ENCODE peak calls at places on chromosomes 4 and X, in five cellular contexts. Y is K562, D is GM12878, R is H1, W is HepG2. O is an unnamed sample.

GRCh38 chrX:24283122-24283789 is 30.6 kb downstream of the SUPT20HL2 start:
- DNase-seq in W (no peak), R (no peak), D (no peak), Y (no peak), O (no peak)

GRCh38 chrX:9476810-9477575 is 12.1 kb downstream of the TBL1X start:
- DNase-seq in D (no peak), Y (no peak), W (peak), R (no peak), O (no peak)

GRCh38 chr4:3836802-3837601 is 70.8 kb downstream of the ADRA2C start:
- DNase-seq in R (no peak), Y (peak), W (peak), D (no peak), O (peak)

GRCh38 chrX:131548994-131549393 is 5.1 kb downstream of the OR13H1 start:
- DNase-seq in R (no peak), D (no peak), W (no peak), Y (no peak), O (no peak)

GRCh38 chrX:24993887-24994286 is 21.9 kb downstream of the ARX start:
- DNase-seq in W (no peak), Y (no peak), R (no peak), D (no peak), O (no peak)

GRCh38 chrX:97539970-97540519 is 656.3 kb downstream of the RPA4 start:
- DNase-seq in W (peak), D (no peak), Y (no peak), R (no peak), O (no peak)

GRCh38 chr4:74118600-74119351 is 19.8 kb upstream of the CXCL2 start:
- DNase-seq in W (no peak), D (no peak), Y (no peak), R (no peak), O (no peak)

GRCh38 chr4:76572224-76572623 is 137.2 kb downstream of the SHROOM3 start:
- DNase-seq in R (no peak), Y (no peak), D (no peak), W (no peak), O (no peak)

GRCh38 chr4:86791126-86791525 is 58.1 kb downstream of the SLC10A6 start:
- DNase-seq in W (peak), R (peak), Y (no peak), D (no peak), O (peak)

GRCh38 chr4:6063684-6064083 is 45.5 kb upstream of the C4orf50 start:
- DNase-seq in D (no peak), W (no peak), R (no peak), Y (no peak), O (no peak)

GRCh38 chr4:56674984-56675383 is 6.1 kb downstream of the HOPX start:
- DNase-seq in W (no peak), Y (no peak), D (no peak), R (no peak), O (no peak)

GRCh38 chrX:41472231-41472815 is 25.2 kb downstream of the NYX start:
- DNase-seq in D (no peak), R (no peak), Y (no peak), W (no peak), O (no peak)

GRCh38 chr4:1041147-1041935 is 29.9 kb downstream of the FGFRL1 start:
- DNase-seq in W (no peak), R (no peak), Y (peak), D (no peak), O (no peak)

GRCh38 chr4:98733601-98734000 is 75.2 kb upstream of the TSPAN5 start:
- DNase-seq in R (no peak), W (no peak), Y (no peak), D (no peak), O (no peak)

GRCh38 chrX:110146521-110146920 is 143.6 kb downstream of the TMEM164 start:
- DNase-seq in Y (peak), R (no peak), W (peak), D (no peak), O (peak)
- TF ChIP-seq CTCF in Y (peak), R (peak), W (peak), D (peak), O (peak)

GRCh38 chrX:19046343-19047215 is 62.7 kb upstream of the PHKA2 start:
- DNase-seq in W (no peak), R (no peak), Y (no peak), D (no peak), O (no peak)
- H3K27ac ChIP-seq in W (no peak), R (no peak), Y (no peak), D (no peak), O (no peak)

GRCh38 chr4:152281211-152281610 is 254.7 kb downstream of the FBXW7 start:
- DNase-seq in W (no peak), R (no peak), Y (no peak), D (no peak), O (no peak)
- TF ChIP-seq CREB1 in W (no peak), R (no peak), Y (no peak), D (no peak), O (no peak)

GRCh38 chr4:88458091-88458740 is 1.3 kb downstream of the HERC5 start:
- DNase-seq in Y (no peak), D (no peak), W (no peak), R (no peak), O (no peak)

GRCh38 chr4:88457307-88458090 is 580 bp downstream of the HERC5 start:
- DNase-seq in Y (no peak), D (no peak), W (no peak), R (no peak), O (peak)

GRCh38 chr4:88451205-88451604 is 5.7 kb upstream of the HERC5 start:
- DNase-seq in D (no peak), W (no peak), R (no peak), Y (no peak), O (no peak)

GRCh38 chr4:88452941-88453340 is 4.0 kb upstream of the HERC5 start:
- DNase-seq in D (no peak), R (no peak), W (no peak), Y (no peak), O (no peak)

GRCh38 chr4:88456757-88457306 is at the start of gene HERC5:
- DNase-seq in W (peak), Y (peak), R (peak), D (peak), O (peak)
- TF ChIP-seq CTCF in W (peak), Y (no peak), R (peak), D (peak), O (peak)

DNA sequence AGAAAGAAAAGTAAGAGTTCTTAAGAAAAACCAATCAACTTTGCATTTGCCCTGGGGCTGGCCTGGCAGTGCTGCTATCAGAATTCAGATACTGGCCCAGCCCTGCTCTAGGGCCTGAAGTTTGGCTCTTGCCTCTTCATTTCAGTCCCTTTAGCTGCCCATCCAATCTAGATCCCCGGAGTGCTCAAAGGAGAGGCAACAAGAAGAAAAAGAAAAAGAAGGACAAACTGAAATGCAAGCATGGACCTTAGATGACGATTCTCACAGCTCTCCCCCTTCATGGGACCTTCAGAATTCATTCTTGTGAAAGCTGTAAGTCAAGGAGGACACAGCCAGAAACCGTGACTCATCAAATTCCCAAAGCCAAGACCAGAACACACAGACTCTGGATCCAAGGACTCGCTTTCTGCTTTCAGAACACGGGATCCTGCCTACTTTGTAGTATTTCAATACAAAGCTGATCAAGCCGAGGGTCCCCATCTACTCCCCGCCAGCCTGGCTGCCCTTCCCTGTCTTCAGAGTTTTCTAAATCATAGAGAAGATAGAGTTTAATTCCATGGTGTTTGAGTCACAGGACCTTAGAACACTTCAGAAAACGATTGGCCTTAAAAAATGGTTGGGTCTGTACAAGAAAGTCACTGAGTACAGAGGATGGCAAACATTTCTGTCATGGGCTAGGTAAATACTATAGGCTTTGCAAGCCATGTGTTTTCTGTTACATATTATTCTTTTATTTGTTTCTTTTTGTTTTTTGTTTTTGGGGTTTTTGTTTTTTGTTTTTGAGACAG is 103.7 kb downstream of the RBM47 start:
- DNase-seq in D (no peak), R (peak), Y (peak), W (no peak), O (peak)
- H3K27ac ChIP-seq in D (no peak), R (no peak), Y (peak), W (no peak), O (peak)

GRCh38 chr4:176810481-176811249 is 17.9 kb upstream of the VEGFC start:
- DNase-seq in D (no peak), W (no peak), Y (no peak), R (no peak), O (no peak)

GRCh38 chr4:176817222-176817621 is 24.5 kb upstream of the VEGFC start:
- DNase-seq in D (no peak), W (no peak), Y (no peak), R (no peak), O (no peak)

GRCh38 chr4:176818531-176818930 is 25.8 kb upstream of the VEGFC start:
- DNase-seq in R (no peak), D (no peak), Y (no peak), W (no peak), O (no peak)

GRCh38 chr4:176814770-176815169 is 22.0 kb upstream of the VEGFC start:
- DNase-seq in R (no peak), D (no peak), W (no peak), Y (no peak), O (no peak)
- TF ChIP-seq CREB1 in R (no peak), D (no peak), W (no peak), Y (no peak), O (no peak)

DNA sequence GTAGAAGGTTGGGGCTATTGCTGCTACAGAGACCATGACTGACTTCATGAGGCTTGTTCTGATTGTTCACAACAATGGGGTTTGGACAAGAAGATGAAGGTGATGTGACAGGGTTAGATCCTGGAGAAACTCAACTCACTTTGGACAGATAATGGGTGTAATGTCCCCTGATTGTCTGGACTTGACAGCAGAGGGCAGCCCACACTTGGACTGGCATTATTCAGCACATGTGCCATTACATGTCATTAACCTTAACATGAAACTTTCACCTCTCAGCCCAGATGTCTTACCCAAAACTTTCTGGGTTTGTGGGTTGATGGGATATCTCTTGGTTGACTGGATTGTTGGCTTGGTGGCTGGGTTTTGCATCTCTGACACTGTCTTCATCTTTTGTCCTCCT is 101.5 kb downstream of the MXRA5 start:
- DNase-seq in W (no peak), Y (no peak), D (no peak), R (no peak), O (no peak)
- TF ChIP-seq CTCF in W (no peak), Y (no peak), D (no peak), R (no peak), O (no peak)

DNA sequence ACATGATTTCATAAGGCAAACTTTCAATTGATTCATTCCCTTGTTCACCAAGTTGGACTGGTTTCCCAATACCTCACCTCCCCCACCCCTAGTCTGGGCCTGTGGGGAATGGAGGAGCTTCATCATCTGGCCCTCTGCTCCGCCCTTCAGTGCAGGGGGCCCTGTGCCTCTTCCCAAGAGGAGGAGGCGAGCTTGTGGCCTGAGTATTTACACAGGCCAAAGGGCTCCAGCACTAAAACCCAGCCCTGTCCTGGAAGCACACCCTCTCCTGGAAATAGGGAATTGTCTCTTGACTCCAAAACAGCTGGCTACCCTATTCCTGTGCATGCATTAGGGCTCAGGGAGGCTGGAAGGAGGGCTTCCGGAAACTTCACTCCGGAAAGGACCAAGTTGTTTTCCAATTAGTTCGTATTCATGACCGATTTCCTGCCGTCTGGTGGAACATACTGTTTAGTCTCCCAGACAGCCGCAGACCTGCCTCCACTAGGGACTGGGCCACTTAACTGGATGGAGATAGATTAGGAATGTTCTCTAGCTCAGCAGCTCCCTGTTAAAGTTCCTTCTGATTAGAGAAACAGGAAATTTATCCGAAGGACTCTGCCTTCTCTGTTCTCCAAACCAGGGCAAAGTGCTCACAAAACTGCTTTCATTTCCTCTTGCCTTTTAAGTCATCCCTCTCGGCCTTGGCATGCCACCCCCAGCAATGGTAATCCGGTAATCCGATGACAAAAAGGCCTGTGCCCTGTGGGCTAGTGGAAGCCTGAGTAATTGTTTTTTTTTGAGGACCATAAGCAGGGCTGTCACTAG is 5.8 kb downstream of the SRPX2 start:
- DNase-seq in W (peak), R (no peak), Y (no peak), D (no peak), O (no peak)
- H3K27ac ChIP-seq in W (peak), R (no peak), Y (no peak), D (no peak), O (no peak)

GRCh38 chrX:149455934-149456333 is 49.2 kb downstream of the IDS start:
- DNase-seq in W (no peak), R (no peak), D (no peak), Y (no peak), O (no peak)

GRCh38 chrX:149453030-149453429 is 52.1 kb downstream of the IDS start:
- DNase-seq in R (no peak), Y (peak), W (no peak), D (no peak), O (no peak)

GRCh38 chrX:149456476-149457245 is 48.4 kb downstream of the IDS start:
- DNase-seq in R (no peak), D (no peak), W (no peak), Y (no peak), O (no peak)

DNA sequence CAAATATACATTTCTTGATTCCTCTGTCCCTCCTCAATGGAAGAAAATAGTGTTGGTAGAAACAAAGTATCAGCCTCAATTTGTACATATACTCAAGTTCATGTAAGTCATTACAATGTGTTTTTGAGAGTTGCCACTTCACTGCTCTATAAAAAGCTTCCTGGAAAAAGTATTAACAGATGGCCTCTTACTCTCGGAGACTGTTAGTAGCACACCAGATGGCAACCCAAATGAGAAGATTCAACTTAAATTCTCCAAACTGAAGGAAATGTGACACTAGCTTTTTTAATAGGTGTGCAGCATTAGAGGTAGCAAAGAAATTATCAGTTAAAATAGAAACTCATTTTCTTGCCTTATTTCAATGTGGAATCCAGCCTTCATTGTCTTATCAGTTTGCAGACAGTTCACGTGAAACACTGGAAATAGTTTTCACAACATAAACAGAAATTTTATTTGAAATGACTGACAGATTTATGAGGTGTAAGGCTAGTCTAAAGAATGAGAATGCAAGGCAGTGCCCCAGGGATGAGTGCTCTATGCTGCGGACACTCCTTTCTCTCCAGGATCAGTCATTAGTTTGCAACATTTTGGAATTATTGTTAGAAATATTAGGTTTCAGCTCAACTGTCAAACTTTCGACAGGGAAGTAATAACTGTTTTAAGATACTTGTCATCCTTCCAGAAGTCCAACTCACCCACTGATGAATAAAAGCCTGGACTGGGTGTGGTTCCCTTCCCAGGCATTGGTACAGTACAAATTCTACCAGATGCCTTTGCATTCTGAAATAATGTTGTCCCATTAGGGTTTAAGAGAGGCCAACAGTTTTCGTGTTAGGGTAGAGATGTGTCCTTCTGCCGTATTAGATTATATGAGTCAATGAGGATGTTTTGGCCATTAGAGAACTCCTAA is 50.9 kb downstream of the IDS start:
- DNase-seq in W (no peak), D (no peak), Y (no peak), R (no peak), O (no peak)
- TF ChIP-seq CREB1 in W (no peak), D (no peak), Y (no peak), R (no peak), O (no peak)

O was measured in GM23338.